ENCODE peak calls at places on chromosomes 7 and 10, in four cellular contexts. U is colonic mucosa, Z is upper lobe of right lung, D is suprapubic skin. K is an unnamed sample.

GRCh38 chr10:7339503-7339902 is 71.3 kb downstream of the SFMBT2 start:
- DNase-seq in U (no peak), Z (no peak), D (no peak), K (no peak)

GRCh38 chr10:107554351-107554750 is 389.8 kb upstream of the SORCS1 start:
- DNase-seq in U (no peak), Z (no peak), D (no peak), K (no peak)

GRCh38 chr7:17524746-17525145 is 226.3 kb downstream of the AHR start:
- DNase-seq in U (no peak), Z (no peak), D (no peak), K (no peak)

GRCh38 chr7:133201470-133201869 is 51.4 kb upstream of the EXOC4 start:
- DNase-seq in U (no peak), Z (no peak), D (no peak), K (no peak)

GRCh38 chr7:135349746-135350145 is 116.1 kb downstream of the STRA8 start:
- DNase-seq in U (no peak), Z (no peak), D (no peak), K (no peak)

GRCh38 chr7:26127411-26127810 is 24.6 kb upstream of the NFE2L3 start:
- DNase-seq in U (no peak), Z (no peak), D (no peak), K (no peak)

GRCh38 chr7:13986208-13986607 is 3.3 kb downstream of the ETV1 start:
- DNase-seq in U (no peak), Z (no peak), D (no peak), K (no peak)

GRCh38 chr7:6409991-6410693 is 37.6 kb downstream of the DAGLB start:
- DNase-seq in U (no peak), Z (no peak), D (no peak), K (no peak)

GRCh38 chr10:36380538-36380937 is 738.4 kb upstream of the FZD8 start:
- DNase-seq in U (no peak), Z (no peak), D (no peak), K (no peak)

GRCh38 chr7:124566576-124566975 is 199.0 kb downstream of the GPR37 start:
- DNase-seq in U (no peak), Z (no peak), D (no peak), K (no peak)

GRCh38 chr10:120266037-120266436 is 191.0 kb upstream of the PLPP4 start:
- DNase-seq in U (no peak), Z (no peak), D (no peak), K (no peak)

GRCh38 chr10:99756158-99756557 is 24.1 kb downstream of the CUTC start:
- DNase-seq in U (no peak), Z (no peak), D (no peak), K (no peak)

GRCh38 chr10:6202098-6202683 is 541 bp upstream of the PFKFB3 start:
- DNase-seq in U (peak; percentile 47), Z (peak; percentile 72), D (no peak), K (no peak)

DNA sequence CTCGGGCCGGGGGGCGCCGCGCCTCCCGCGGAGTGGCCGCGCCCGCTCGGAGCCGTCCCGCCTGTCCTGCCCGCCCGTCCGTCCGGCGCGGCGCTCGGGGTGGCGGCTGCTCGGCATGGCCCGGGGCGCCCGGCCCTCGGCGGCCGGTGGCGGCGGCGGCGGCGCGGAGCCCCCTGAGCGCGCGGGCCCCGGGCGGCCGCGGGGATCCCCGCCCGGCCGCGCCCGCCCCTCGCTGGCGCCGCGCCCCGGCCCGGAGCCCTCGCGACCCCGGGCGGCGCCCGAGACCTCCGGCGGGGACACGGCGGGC is 373 bp downstream of the SDK1 start:
- DNase-seq in U (no peak), Z (no peak), D (no peak), K (no peak)
- H3K4me3 ChIP-seq in U (peak overlapping the region; percentile 22), Z (peak overlapping the region; percentile 43), D (peak overlapping the region; percentile 66), K (peak overlapping the region; percentile 63)

GRCh38 chr7:116477646-116478045 is 21.9 kb upstream of the CAV2 start:
- DNase-seq in U (no peak), Z (no peak), D (no peak), K (no peak)

GRCh38 chr7:116483271-116483942 is 16.1 kb upstream of the CAV2 start:
- DNase-seq in U (no peak), Z (no peak), D (no peak), K (no peak)

GRCh38 chr7:116478834-116479233 is 20.7 kb upstream of the CAV2 start:
- DNase-seq in U (no peak), Z (no peak), D (no peak), K (no peak)
- H3K9me3 ChIP-seq in U (no peaks in the 10 kb centered on the region), Z (no peaks in the 10 kb centered on the region), D (no peaks in the 10 kb centered on the region), K (no peaks in the 10 kb centered on the region)

DNA sequence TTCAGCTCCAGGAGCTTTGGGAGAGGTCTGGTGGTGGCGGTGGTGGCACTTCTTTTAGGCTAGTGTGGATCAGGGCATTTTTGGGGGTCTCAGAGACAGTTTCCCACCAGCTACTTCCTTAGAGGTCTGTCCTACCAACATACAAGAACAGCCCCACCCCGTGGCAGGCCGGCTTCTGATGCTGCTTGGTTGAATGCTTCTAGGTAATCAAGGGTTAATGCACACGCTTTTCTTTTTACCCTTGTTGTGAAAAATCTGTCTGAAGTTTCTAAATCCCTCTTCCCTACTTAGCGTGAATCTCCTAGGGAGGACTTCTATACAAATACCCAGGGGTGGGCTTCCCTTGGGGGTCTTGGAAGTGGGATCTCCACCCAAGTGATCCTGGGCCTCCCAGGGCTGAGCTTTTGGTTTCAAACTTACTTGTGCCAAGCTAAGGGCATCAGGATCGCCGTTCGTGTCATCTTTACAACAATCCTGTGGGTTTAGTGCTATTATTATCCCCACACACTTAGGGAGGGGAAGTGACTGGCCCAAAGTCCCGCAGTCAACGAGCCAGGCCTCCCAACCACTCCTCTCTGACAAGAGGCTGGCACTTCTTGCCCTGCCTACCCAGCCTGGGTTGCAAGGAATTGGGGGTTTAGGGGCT is 1.7 kb downstream of the SH2B2 start:
- DNase-seq in U (no peak), Z (no peak), D (no peak), K (no peak)
- TF ChIP-seq CTCF in U (no peak), Z (no peak), D (no peak), K (no peak)

GRCh38 chr7:27162548-27162848 is 2.8 kb downstream of the HOXA9 start:
- DNase-seq in U (no peak), Z (no peak), D (no peak), K (no peak)

GRCh38 chr7:27161214-27161720 is 4.1 kb downstream of the HOXA9 start:
- DNase-seq in U (peak; percentile 76), Z (peak; percentile 68), D (no peak), K (peak; percentile 30)

GRCh38 chr7:27162930-27163775 is 2.2 kb downstream of the HOXA9 start:
- DNase-seq in U (no peak), Z (peak; percentile 13), D (no peak), K (no peak)

GRCh38 chr7:27160546-27161213 is 4.2 kb upstream of the HOXA7 start:
- DNase-seq in U (peak; percentile 91), Z (peak; percentile 92), D (peak; percentile 99), K (peak; percentile 90)

DNA sequence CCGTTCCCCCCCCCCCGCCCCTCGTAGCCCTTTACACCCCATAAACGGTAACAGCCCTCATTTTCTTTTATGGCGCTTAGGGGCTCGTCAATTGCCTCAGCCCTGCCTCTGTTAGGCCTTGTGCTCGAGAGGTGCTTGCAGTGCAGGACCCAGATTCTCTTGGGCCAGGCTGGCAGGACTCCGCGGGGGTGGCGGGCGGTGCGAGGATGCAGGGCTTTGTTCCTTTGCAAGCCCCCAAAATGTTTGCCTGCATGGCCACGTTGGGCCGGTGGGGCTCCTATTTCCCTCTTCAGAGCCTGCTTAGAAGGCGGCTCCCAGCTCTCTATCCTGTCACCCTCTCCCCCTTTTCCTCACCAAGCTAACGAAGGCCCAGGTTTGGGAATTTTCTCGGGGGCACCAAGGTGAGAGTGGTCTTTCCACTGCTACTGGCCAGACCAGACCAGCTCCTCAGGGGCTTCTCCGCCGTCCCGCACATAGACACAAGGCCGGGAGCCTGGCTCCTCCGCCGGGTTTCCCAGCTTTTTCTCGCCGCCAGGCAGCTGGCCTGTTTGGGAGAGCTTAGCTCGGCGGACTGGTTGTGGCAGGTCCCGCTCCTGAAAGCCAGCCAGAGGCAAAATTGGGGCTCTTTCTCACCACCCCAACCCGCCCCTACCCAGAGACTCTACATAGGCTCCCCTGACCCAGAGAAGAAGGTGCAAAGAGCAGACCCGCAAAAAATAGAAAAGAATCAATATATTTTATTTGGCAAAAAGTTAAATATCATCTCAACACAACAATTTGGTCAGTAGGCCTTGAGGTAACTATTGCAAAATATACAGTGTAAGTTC is 3.4 kb downstream of the HOXA9 start:
- DNase-seq in U (no peak), Z (peak; percentile 59), D (no peak), K (peak; percentile 48)
- H3K4me3 ChIP-seq in U (peak overlapping the region; percentile 64), Z (no peak overlapping the region), D (peak overlapping the region; percentile 84), K (peak overlapping the region; percentile 49)

GRCh38 chr7:157584420-157584819 is 247.6 kb downstream of the DNAJB6 start:
- DNase-seq in U (no peak), Z (peak; percentile 10), D (no peak), K (no peak)
- H3K9me3 ChIP-seq in U (no peaks in the 10 kb centered on the region), Z (no peaks in the 10 kb centered on the region), D (no peaks in the 10 kb centered on the region), K (no peaks in the 10 kb centered on the region)

DNA sequence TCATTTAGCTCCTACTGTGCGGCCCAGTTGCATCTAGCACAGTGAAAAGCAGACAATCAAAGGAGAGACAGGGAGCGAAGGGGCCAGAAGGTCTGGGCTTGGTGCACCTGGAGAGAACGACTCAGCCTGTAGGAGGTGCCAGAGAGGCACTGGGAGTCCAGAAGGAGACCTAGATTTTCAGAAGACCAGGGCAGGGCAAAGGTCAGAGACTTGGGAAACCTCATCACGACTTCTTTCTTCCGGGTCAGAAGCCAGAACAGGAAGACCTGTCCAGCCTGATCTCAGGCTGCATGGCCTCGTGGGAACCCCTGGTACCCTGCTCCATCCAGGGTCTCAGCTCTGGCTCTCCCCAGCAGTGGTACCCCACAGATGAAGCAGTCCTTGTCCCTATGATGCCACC is 5.2 kb downstream of the AGAP3 start:
- DNase-seq in U (peak; percentile 78), Z (no peak), D (no peak), K (no peak)
- TF ChIP-seq CTCF in U (peak; percentile 53), Z (peak; percentile 54), D (peak; percentile 56), K (peak; percentile 25)

K was measured in uterus.